ENCODE peak calls at places on chromosomes 13 and 19, in nine cellular contexts. One of them, this sample, is unnamed.

GRCh38 chr19:35090160-35090794 is 25.3 kb upstream of the FXYD3 start:
- DNase-seq in IMR-90: peak
- DNase-seq in heart right ventricle: peak
- DNase-seq in ascending aorta: no peak
- DNase-seq in keratinocyte: no peak
- DNase-seq in left ventricle myocardium inferior: no peak
- DNase-seq in HCT116: peak
- DNase-seq in coronary artery: no peak
- DNase-seq in lower lobe of right lung: no peak
- DNase-seq in this sample: peak

GRCh38 chr13:47798906-47799305 is 202.2 kb downstream of the SUCLA2 start:
- DNase-seq in IMR-90: peak
- DNase-seq in heart right ventricle: no peak
- DNase-seq in ascending aorta: no peak
- DNase-seq in keratinocyte: no peak
- DNase-seq in left ventricle myocardium inferior: no peak
- DNase-seq in HCT116: no peak
- DNase-seq in coronary artery: no peak
- DNase-seq in lower lobe of right lung: no peak
- DNase-seq in this sample: no peak

GRCh38 chr19:54133312-54133956 is 4.1 kb upstream of the CNOT3 start:
- DNase-seq in IMR-90: no peak
- DNase-seq in heart right ventricle: no peak
- DNase-seq in ascending aorta: no peak
- DNase-seq in keratinocyte: no peak
- DNase-seq in left ventricle myocardium inferior: no peak
- DNase-seq in HCT116: peak
- DNase-seq in coronary artery: no peak
- DNase-seq in lower lobe of right lung: no peak
- DNase-seq in this sample: no peak

GRCh38 chr19:36013280-36014028 is 559 bp downstream of the ALKBH6 start:
- DNase-seq in IMR-90: no peak
- DNase-seq in heart right ventricle: no peak
- DNase-seq in ascending aorta: no peak
- DNase-seq in keratinocyte: no peak
- DNase-seq in left ventricle myocardium inferior: no peak
- DNase-seq in HCT116: no peak
- DNase-seq in coronary artery: no peak
- DNase-seq in lower lobe of right lung: no peak
- DNase-seq in this sample: no peak

GRCh38 chr19:4267901-4268815 is 10.9 kb upstream of the SHD start:
- DNase-seq in IMR-90: no peak
- DNase-seq in heart right ventricle: no peak
- DNase-seq in ascending aorta: no peak
- DNase-seq in keratinocyte: no peak
- DNase-seq in left ventricle myocardium inferior: no peak
- DNase-seq in HCT116: no peak
- DNase-seq in coronary artery: no peak
- DNase-seq in lower lobe of right lung: no peak
- DNase-seq in this sample: no peak

GRCh38 chr19:3814648-3815047 is 28.5 kb upstream of the MATK start:
- DNase-seq in IMR-90: no peak
- DNase-seq in heart right ventricle: no peak
- DNase-seq in ascending aorta: no peak
- DNase-seq in keratinocyte: no peak
- DNase-seq in left ventricle myocardium inferior: no peak
- DNase-seq in HCT116: no peak
- DNase-seq in coronary artery: no peak
- DNase-seq in lower lobe of right lung: no peak
- DNase-seq in this sample: no peak

GRCh38 chr13:107023335-107023734 is 455.4 kb upstream of the ARGLU1 start:
- DNase-seq in IMR-90: no peak
- DNase-seq in heart right ventricle: no peak
- DNase-seq in ascending aorta: no peak
- DNase-seq in keratinocyte: no peak
- DNase-seq in left ventricle myocardium inferior: no peak
- DNase-seq in HCT116: no peak
- DNase-seq in coronary artery: no peak
- DNase-seq in lower lobe of right lung: no peak
- DNase-seq in this sample: no peak

GRCh38 chr13:98798849-98799645 is 46.6 kb upstream of the SLC15A1 start:
- DNase-seq in IMR-90: peak
- DNase-seq in heart right ventricle: no peak
- DNase-seq in ascending aorta: no peak
- DNase-seq in keratinocyte: no peak
- DNase-seq in left ventricle myocardium inferior: no peak
- DNase-seq in HCT116: no peak
- DNase-seq in coronary artery: no peak
- DNase-seq in lower lobe of right lung: no peak
- DNase-seq in this sample: no peak

GRCh38 chr13:91375119-91375729 is 23.2 kb upstream of the GPC5 start:
- DNase-seq in IMR-90: peak
- DNase-seq in heart right ventricle: no peak
- DNase-seq in ascending aorta: no peak
- DNase-seq in keratinocyte: no peak
- DNase-seq in left ventricle myocardium inferior: no peak
- DNase-seq in HCT116: no peak
- DNase-seq in coronary artery: no peak
- DNase-seq in lower lobe of right lung: no peak
- DNase-seq in this sample: no peak

GRCh38 chr19:10797541-10798256 is 38.3 kb downstream of the TMED1 start:
- DNase-seq in IMR-90: no peak
- DNase-seq in heart right ventricle: no peak
- DNase-seq in ascending aorta: no peak
- DNase-seq in keratinocyte: no peak
- DNase-seq in left ventricle myocardium inferior: no peak
- DNase-seq in HCT116: no peak
- DNase-seq in coronary artery: no peak
- DNase-seq in lower lobe of right lung: no peak
- DNase-seq in this sample: no peak

GRCh38 chr19:31415322-31415721 is 66.1 kb upstream of the TSHZ3 start:
- DNase-seq in IMR-90: no peak
- DNase-seq in heart right ventricle: no peak
- DNase-seq in ascending aorta: no peak
- DNase-seq in keratinocyte: no peak
- DNase-seq in left ventricle myocardium inferior: no peak
- DNase-seq in HCT116: no peak
- DNase-seq in coronary artery: no peak
- DNase-seq in lower lobe of right lung: no peak
- DNase-seq in this sample: no peak

GRCh38 chr13:85582890-85583289 is 216.3 kb downstream of the SLITRK6 start:
- DNase-seq in IMR-90: peak
- DNase-seq in heart right ventricle: no peak
- DNase-seq in ascending aorta: no peak
- DNase-seq in keratinocyte: peak
- DNase-seq in left ventricle myocardium inferior: no peak
- DNase-seq in HCT116: no peak
- DNase-seq in coronary artery: no peak
- DNase-seq in lower lobe of right lung: no peak
- DNase-seq in this sample: no peak

GRCh38 chr13:44703371-44703770 is 127.2 kb upstream of the TSC22D1 start:
- DNase-seq in IMR-90: peak
- DNase-seq in heart right ventricle: no peak
- DNase-seq in ascending aorta: no peak
- DNase-seq in keratinocyte: no peak
- DNase-seq in left ventricle myocardium inferior: no peak
- DNase-seq in HCT116: no peak
- DNase-seq in coronary artery: no peak
- DNase-seq in lower lobe of right lung: no peak
- DNase-seq in this sample: no peak

GRCh38 chr13:84096221-84096620 is 213.9 kb upstream of the SLITRK1 start:
- DNase-seq in IMR-90: peak
- DNase-seq in heart right ventricle: no peak
- DNase-seq in ascending aorta: no peak
- DNase-seq in keratinocyte: no peak
- DNase-seq in left ventricle myocardium inferior: no peak
- DNase-seq in HCT116: no peak
- DNase-seq in coronary artery: no peak
- DNase-seq in lower lobe of right lung: no peak
- DNase-seq in this sample: no peak

GRCh38 chr13:39051157-39051556 is 12.9 kb downstream of the NHLRC3 start:
- DNase-seq in IMR-90: peak
- DNase-seq in heart right ventricle: no peak
- DNase-seq in ascending aorta: no peak
- DNase-seq in keratinocyte: no peak
- DNase-seq in left ventricle myocardium inferior: no peak
- DNase-seq in HCT116: peak
- DNase-seq in coronary artery: no peak
- DNase-seq in lower lobe of right lung: no peak
- DNase-seq in this sample: no peak

GRCh38 chr13:71685072-71685471 is 181.9 kb downstream of the DACH1 start:
- DNase-seq in IMR-90: no peak
- DNase-seq in heart right ventricle: no peak
- DNase-seq in ascending aorta: no peak
- DNase-seq in keratinocyte: no peak
- DNase-seq in left ventricle myocardium inferior: no peak
- DNase-seq in HCT116: no peak
- DNase-seq in coronary artery: no peak
- DNase-seq in lower lobe of right lung: no peak
- DNase-seq in this sample: no peak

GRCh38 chr13:93834051-93834450 is 607.4 kb downstream of the GPC6 start:
- DNase-seq in IMR-90: no peak
- DNase-seq in heart right ventricle: no peak
- DNase-seq in ascending aorta: no peak
- DNase-seq in keratinocyte: no peak
- DNase-seq in left ventricle myocardium inferior: no peak
- DNase-seq in HCT116: no peak
- DNase-seq in coronary artery: no peak
- DNase-seq in lower lobe of right lung: no peak
- DNase-seq in this sample: no peak

GRCh38 chr19:49655570-49656455 is 9.8 kb downstream of the IRF3 start:
- DNase-seq in IMR-90: no peak
- DNase-seq in heart right ventricle: no peak
- DNase-seq in ascending aorta: no peak
- DNase-seq in keratinocyte: no peak
- DNase-seq in left ventricle myocardium inferior: no peak
- DNase-seq in HCT116: no peak
- DNase-seq in coronary artery: no peak
- DNase-seq in lower lobe of right lung: no peak
- DNase-seq in this sample: no peak

DNA sequence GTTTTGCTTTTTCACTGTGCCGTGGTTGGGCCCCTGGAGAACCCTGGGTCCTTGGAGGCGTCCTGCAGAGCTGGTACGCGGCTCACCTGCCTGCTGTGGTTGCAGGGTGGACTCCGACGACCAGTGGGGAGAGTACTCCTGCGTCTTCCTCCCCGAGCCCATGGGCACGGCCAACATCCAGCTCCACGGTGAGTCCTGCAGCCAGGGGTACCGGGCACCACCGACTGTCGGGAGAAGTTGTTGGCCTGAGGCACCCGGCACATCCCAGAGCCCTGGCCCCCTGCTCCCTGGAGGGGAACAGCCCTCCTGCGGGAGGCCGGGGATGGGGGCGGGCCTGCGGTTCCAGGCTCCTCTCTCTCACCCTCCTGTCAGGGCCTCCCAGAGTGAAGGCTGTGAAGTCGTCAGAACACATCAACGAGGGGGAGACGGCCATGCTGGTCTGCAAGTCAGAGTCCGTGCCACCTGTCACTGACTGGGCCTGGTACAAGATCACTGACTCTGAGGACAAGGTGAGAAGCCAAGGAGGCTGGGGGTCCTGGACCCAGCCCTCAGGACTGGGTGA is 8.0 kb downstream of the BSG start:
- DNase-seq in IMR-90: no peak
- DNase-seq in heart right ventricle: no peak
- DNase-seq in ascending aorta: no peak
- DNase-seq in keratinocyte: no peak
- DNase-seq in left ventricle myocardium inferior: no peak
- DNase-seq in HCT116: no peak
- DNase-seq in coronary artery: no peak
- DNase-seq in lower lobe of right lung: no peak
- DNase-seq in this sample: no peak
- TF ChIP-seq CTCF in IMR-90: no peak
- TF ChIP-seq CTCF in heart right ventricle: no peak
- TF ChIP-seq CTCF in ascending aorta: no peak
- TF ChIP-seq CTCF in keratinocyte: no peak
- TF ChIP-seq CTCF in left ventricle myocardium inferior: no peak
- TF ChIP-seq CTCF in HCT116: no peak
- TF ChIP-seq CTCF in coronary artery: no peak
- TF ChIP-seq CTCF in lower lobe of right lung: no peak
- TF ChIP-seq CTCF in this sample: no peak

DNA sequence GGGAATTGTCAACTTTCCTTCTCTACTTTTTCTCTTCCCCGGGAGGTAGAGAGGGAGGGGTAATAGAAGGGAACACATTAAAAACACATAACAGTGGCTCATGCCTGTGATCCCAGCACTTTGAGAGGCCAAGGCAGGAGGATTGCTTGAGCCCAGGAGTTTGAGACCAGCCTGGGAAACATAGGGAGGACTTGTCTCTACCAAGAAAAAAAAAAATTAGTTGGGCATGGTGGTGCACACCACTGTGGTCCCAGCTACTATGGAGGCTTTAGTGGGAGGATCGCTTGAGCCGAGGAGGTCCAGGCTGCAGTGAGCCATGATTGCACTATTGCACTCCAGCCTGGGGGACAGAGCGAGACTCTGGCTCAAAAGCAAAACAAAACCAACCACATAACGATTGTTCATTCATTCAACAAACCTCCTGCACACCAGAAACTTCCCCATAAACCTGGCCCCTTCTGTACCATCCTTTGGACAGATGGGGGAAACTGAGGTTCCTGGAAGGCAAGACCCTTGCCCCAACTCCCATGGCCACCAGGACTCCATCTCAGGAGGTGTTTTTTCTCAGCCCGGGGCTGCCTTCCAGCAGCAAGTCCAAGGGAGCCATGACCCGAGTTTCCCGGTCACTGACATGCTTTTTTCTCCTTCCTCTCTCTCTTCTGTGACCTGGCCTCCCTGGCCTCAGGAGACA is 4.2 kb downstream of the FOSB start:
- DNase-seq in IMR-90: no peak
- DNase-seq in heart right ventricle: no peak
- DNase-seq in ascending aorta: peak
- DNase-seq in keratinocyte: no peak
- DNase-seq in left ventricle myocardium inferior: no peak
- DNase-seq in HCT116: no peak
- DNase-seq in coronary artery: no peak
- DNase-seq in lower lobe of right lung: no peak
- DNase-seq in this sample: no peak
- H3K4me3 ChIP-seq in IMR-90: no peak
- H3K4me3 ChIP-seq in heart right ventricle: peak
- H3K4me3 ChIP-seq in ascending aorta: no peak
- H3K4me3 ChIP-seq in keratinocyte: no peak
- H3K4me3 ChIP-seq in left ventricle myocardium inferior: peak
- H3K4me3 ChIP-seq in HCT116: no peak
- H3K4me3 ChIP-seq in coronary artery: peak
- H3K4me3 ChIP-seq in lower lobe of right lung: no peak
- H3K4me3 ChIP-seq in this sample: no peak

GRCh38 chr13:100300708-100301107 is 211.8 kb downstream of the PCCA start:
- DNase-seq in IMR-90: no peak
- DNase-seq in heart right ventricle: no peak
- DNase-seq in ascending aorta: no peak
- DNase-seq in keratinocyte: no peak
- DNase-seq in left ventricle myocardium inferior: no peak
- DNase-seq in HCT116: no peak
- DNase-seq in coronary artery: no peak
- DNase-seq in lower lobe of right lung: no peak
- DNase-seq in this sample: no peak
- H3K27ac ChIP-seq in IMR-90: no peak
- H3K27ac ChIP-seq in heart right ventricle: no peak
- H3K27ac ChIP-seq in ascending aorta: no peak
- H3K27ac ChIP-seq in keratinocyte: no peak
- H3K27ac ChIP-seq in left ventricle myocardium inferior: no peak
- H3K27ac ChIP-seq in HCT116: no peak
- H3K27ac ChIP-seq in coronary artery: no peak
- H3K27ac ChIP-seq in lower lobe of right lung: no peak
- H3K27ac ChIP-seq in this sample: no peak

GRCh38 chr19:37114001-37114400 is 35.8 kb downstream of the ZNF420 start:
- DNase-seq in IMR-90: no peak
- DNase-seq in heart right ventricle: no peak
- DNase-seq in ascending aorta: no peak
- DNase-seq in keratinocyte: no peak
- DNase-seq in left ventricle myocardium inferior: no peak
- DNase-seq in HCT116: no peak
- DNase-seq in coronary artery: no peak
- DNase-seq in lower lobe of right lung: no peak
- DNase-seq in this sample: no peak
- TF ChIP-seq CTCF in IMR-90: no peak
- TF ChIP-seq CTCF in heart right ventricle: no peak
- TF ChIP-seq CTCF in ascending aorta: no peak
- TF ChIP-seq CTCF in keratinocyte: peak
- TF ChIP-seq CTCF in left ventricle myocardium inferior: no peak
- TF ChIP-seq CTCF in HCT116: peak
- TF ChIP-seq CTCF in coronary artery: no peak
- TF ChIP-seq CTCF in lower lobe of right lung: no peak
- TF ChIP-seq CTCF in this sample: no peak